ENCODE peak calls at places on chromosomes 4 and X, in nine cellular contexts. C is H1, W is GM12878, D is mesenchymal stem cell, V is HCT116, L is mammary epithelial cell, K is IMR-90, M is H9, R is GM23338. I is an unnamed sample.

GRCh38 chr4:8340721-8341680 is 71.4 kb downstream of the HTRA3 start:
- DNase-seq in C (no peak), W (no peak), D (no peak), V (no peak), L (no peak), K (no peak), M (no peak), R (no peak), I (peak)

GRCh38 chrX:107324493-107325310 is 118.3 kb downstream of the DNAAF6 start:
- DNase-seq in C (peak), W (no peak), D (peak), V (no peak), L (peak), K (peak), M (peak), R (peak), I (peak)

GRCh38 chr4:99301376-99302164 is 10.8 kb upstream of the ADH1A start:
- DNase-seq in C (no peak), W (no peak), D (peak), V (no peak), L (no peak), K (peak), M (no peak), R (no peak), I (no peak)

GRCh38 chrX:152958524-152959465 is 35.1 kb downstream of the PNMA5 start:
- DNase-seq in C (peak), W (peak), D (peak), V (peak), L (peak), K (peak), M (peak), R (peak), I (peak)

GRCh38 chrX:6012357-6012756 is 216.3 kb downstream of the NLGN4X start:
- DNase-seq in C (no peak), W (no peak), D (no peak), V (no peak), L (no peak), K (no peak), M (no peak), R (no peak), I (no peak)

GRCh38 chrX:28922106-28922505 is 334.9 kb downstream of the IL1RAPL1 start:
- DNase-seq in C (no peak), W (no peak), D (no peak), V (no peak), L (no peak), K (peak), M (no peak), R (no peak), I (no peak)

GRCh38 chrX:119105826-119106225 is 21.8 kb downstream of the KIAA1210 start:
- DNase-seq in C (no peak), W (no peak), D (peak), V (no peak), L (no peak), K (peak), M (no peak), R (no peak), I (peak)

GRCh38 chrX:67604979-67605703 is 61.3 kb downstream of the AR start:
- DNase-seq in C (no peak), W (no peak), D (peak), V (no peak), L (peak), K (peak), M (no peak), R (peak), I (peak)

GRCh38 chr4:68907230-68907629 is 44.4 kb downstream of the UGT2A3 start:
- DNase-seq in C (no peak), W (no peak), D (no peak), V (no peak), L (no peak), K (no peak), M (no peak), R (no peak), I (peak)

GRCh38 chrX:31271615-31272471 is 200.0 kb upstream of the FTHL17 start:
- DNase-seq in C (no peak), W (no peak), D (no peak), V (no peak), L (peak), K (peak), M (no peak), R (no peak), I (peak)

GRCh38 chrX:49627030-49627777 is 28.4 kb downstream of the GAGE1 start:
- DNase-seq in C (peak), W (no peak), D (no peak), V (peak), L (peak), K (no peak), M (peak), R (peak), I (no peak)

GRCh38 chrX:13341491-13342101 is 21.7 kb upstream of the ATXN3L start:
- DNase-seq in C (no peak), W (no peak), D (no peak), V (no peak), L (no peak), K (peak), M (no peak), R (peak), I (no peak)

GRCh38 chr4:75644095-75644494 is 13.8 kb upstream of the CDKL2 start:
- DNase-seq in C (no peak), W (no peak), D (no peak), V (no peak), L (no peak), K (no peak), M (no peak), R (no peak), I (no peak)

GRCh38 chr4:95049838-95050237 is 292.1 kb downstream of the BMPR1B start:
- DNase-seq in C (no peak), W (no peak), D (peak), V (no peak), L (no peak), K (peak), M (no peak), R (no peak), I (peak)

GRCh38 chrX:9745417-9746115 is 20.1 kb downstream of the GPR143 start:
- DNase-seq in C (no peak), W (no peak), D (peak), V (no peak), L (no peak), K (peak), M (no peak), R (no peak), I (peak)

GRCh38 chr4:3302786-3303444 is 10.1 kb downstream of the RGS12 start:
- DNase-seq in C (peak), W (no peak), D (no peak), V (no peak), L (no peak), K (no peak), M (peak), R (no peak), I (no peak)

GRCh38 chr4:7708981-7709380 is 230.7 kb downstream of the AFAP1 start:
- DNase-seq in C (no peak), W (no peak), D (no peak), V (no peak), L (no peak), K (no peak), M (no peak), R (no peak), I (peak)

GRCh38 chrX:37314526-37314925 is 34.6 kb upstream of the PRRG1 start:
- DNase-seq in C (no peak), W (no peak), D (peak), V (no peak), L (peak), K (peak), M (no peak), R (no peak), I (peak)

GRCh38 chr4:76441881-76442280 is 6.9 kb downstream of the SHROOM3 start:
- DNase-seq in C (no peak), W (no peak), D (no peak), V (no peak), L (no peak), K (no peak), M (no peak), R (no peak), I (no peak)

GRCh38 chrX:36983831-36984230 is 24.3 kb upstream of the FAM47C start:
- DNase-seq in C (no peak), W (no peak), D (no peak), V (no peak), L (no peak), K (no peak), M (no peak), R (no peak), I (no peak)

GRCh38 chr4:37699874-37700481 is 13.8 kb upstream of the RELL1 start:
- DNase-seq in C (no peak), W (no peak), D (no peak), V (no peak), L (no peak), K (no peak), M (no peak), R (no peak), I (no peak)

GRCh38 chrX:85223359-85223758 is 20.2 kb downstream of the SATL1 start:
- DNase-seq in C (no peak), W (no peak), D (no peak), V (no peak), L (no peak), K (no peak), M (no peak), R (no peak), I (no peak)

GRCh38 chr4:102478186-102478585 is 23.0 kb upstream of the NFKB1 start:
- DNase-seq in C (no peak), W (no peak), D (no peak), V (no peak), L (no peak), K (no peak), M (peak), R (peak), I (no peak)
- H2AFZ ChIP-seq in C (peak), W (no peak), D (no peak), V (no peak), L (no peak), K (no peak), M (no peak), R (peak), I (no peak)

GRCh38 chr4:153976954-153977353 is 188.1 kb upstream of the SFRP2 start:
- DNase-seq in C (no peak), W (no peak), D (peak), V (no peak), L (no peak), K (no peak), M (no peak), R (no peak), I (peak)
- H2AFZ ChIP-seq in C (no peak), W (no peak), D (no peak), V (no peak), L (no peak), K (no peak), M (no peak), R (no peak), I (no peak)

GRCh38 chrX:7132335-7133035 is 15.0 kb upstream of the STS start:
- DNase-seq in C (no peak), W (no peak), D (peak), V (peak), L (peak), K (peak), M (peak), R (peak), I (peak)
- H2AFZ ChIP-seq in C (no peak), W (no peak), D (no peak), V (no peak), L (no peak), K (no peak), M (no peak), R (no peak), I (no peak)

DNA sequence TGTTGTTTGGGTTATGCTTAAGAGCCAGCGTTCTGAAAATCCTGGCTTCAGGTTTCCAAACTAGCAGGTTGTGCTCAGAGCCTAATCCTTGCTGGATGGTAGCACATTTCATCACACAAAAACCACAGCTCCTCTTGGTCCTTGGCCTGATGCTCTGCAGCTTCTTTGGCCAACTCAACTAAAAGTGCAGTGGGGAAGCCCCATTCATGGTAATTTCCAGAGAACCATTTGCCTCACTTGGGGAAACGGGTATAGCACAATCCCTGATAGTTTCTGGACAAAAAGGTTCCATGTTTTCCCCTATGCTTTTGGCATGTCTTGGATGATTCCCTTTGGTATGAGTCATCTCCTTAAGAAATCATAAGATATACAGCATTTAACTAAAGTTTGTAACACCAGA is 78.7 kb downstream of the SYNPO2 start:
- DNase-seq in C (no peak), W (no peak), D (peak), V (no peak), L (peak), K (peak), M (no peak), R (no peak), I (peak)
- H2AFZ ChIP-seq in C (peak), W (peak), D (no peak), V (no peak), L (peak), K (peak), M (no peak), R (peak), I (peak)

GRCh38 chr4:87913871-87914270 is 61.6 kb upstream of the SPP1 start:
- DNase-seq in C (no peak), W (no peak), D (no peak), V (no peak), L (no peak), K (no peak), M (no peak), R (no peak), I (peak)

GRCh38 chr4:87912164-87913004 is 63.1 kb upstream of the SPP1 start:
- DNase-seq in C (no peak), W (no peak), D (peak), V (no peak), L (no peak), K (no peak), M (no peak), R (no peak), I (no peak)

GRCh38 chr4:87911252-87911774 is 64.2 kb upstream of the SPP1 start:
- DNase-seq in C (no peak), W (no peak), D (peak), V (no peak), L (no peak), K (no peak), M (no peak), R (no peak), I (peak)

GRCh38 chr4:87908341-87908740 is 67.2 kb upstream of the SPP1 start:
- DNase-seq in C (no peak), W (no peak), D (no peak), V (no peak), L (no peak), K (no peak), M (no peak), R (no peak), I (no peak)

GRCh38 chr4:87910795-87911194 is 64.7 kb upstream of the SPP1 start:
- DNase-seq in C (no peak), W (no peak), D (no peak), V (no peak), L (no peak), K (no peak), M (no peak), R (peak), I (no peak)
- H2AFZ ChIP-seq in C (peak), W (no peak), D (peak), V (no peak), L (no peak), K (no peak), M (no peak), R (no peak), I (no peak)

DNA sequence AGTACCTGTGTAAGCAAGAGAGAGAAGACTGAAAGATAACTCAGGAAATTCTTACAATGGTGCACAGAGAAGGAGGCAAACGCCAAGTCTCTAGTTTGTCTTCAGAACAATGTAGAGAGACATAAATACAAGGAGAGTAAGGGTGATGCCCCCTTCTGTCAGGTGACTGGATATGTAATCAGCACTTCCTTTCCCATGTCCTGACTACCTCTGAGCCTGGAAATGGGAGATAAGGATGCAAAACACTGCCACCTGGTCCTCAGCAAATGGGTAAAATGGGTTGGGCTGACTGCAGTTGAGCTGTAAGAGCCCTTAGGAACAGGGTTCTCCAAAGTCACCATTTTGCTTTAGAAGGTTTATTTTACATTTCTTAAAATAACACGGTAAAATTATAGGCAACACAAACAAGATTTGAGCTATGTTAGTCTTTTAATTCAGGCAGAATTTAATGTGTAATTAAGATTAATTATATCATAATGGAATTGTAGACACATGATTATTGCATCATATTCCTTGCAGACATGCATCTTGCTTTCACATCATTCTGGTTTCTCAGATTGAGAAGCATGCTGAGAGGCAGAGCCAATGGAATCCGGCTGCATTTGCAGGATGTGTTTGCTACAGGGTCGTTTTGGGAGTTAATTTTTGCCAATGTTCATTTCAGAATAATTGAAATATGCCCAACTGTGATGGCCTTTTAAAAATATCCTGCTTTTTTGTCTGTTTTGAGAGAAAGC is 37.2 kb upstream of the ARX start:
- DNase-seq in C (no peak), W (no peak), D (no peak), V (no peak), L (no peak), K (no peak), M (peak), R (peak), I (no peak)
- H2AFZ ChIP-seq in C (no peak), W (no peak), D (no peak), V (no peak), L (no peak), K (no peak), M (no peak), R (no peak), I (no peak)

I was measured in fibroblast of lung.